ENCODE peak calls at places on chromosomes 11 and 22, in five cellular contexts. K, N, L, P and M are unnamed samples.

GRCh38 chr22:37844904-37845334 is 785 bp upstream of the ANKRD54 start:
- DNase-seq in K (no peak), P (no peak), L (no peak), N (no peak), M (no peak)

GRCh38 chr22:29457730-29458129 is 19.3 kb downstream of the RFPL1 start:
- DNase-seq in L (peak; percentile 77), P (no peak), N (no peak), K (no peak), M (no peak)

GRCh38 chr11:3109921-3110706 is 52.9 kb upstream of the CARS1 start:
- DNase-seq in N (peak; percentile 36), L (peak; percentile 60), K (no peak), P (peak; percentile 77), M (peak; percentile 72)

GRCh38 chr11:76674517-76675400 is 4.2 kb upstream of the LRRC32 start:
- DNase-seq in P (no peak), N (no peak), K (no peak), L (no peak), M (no peak)

GRCh38 chr22:32744560-32744959 is 56.9 kb upstream of the TIMP3 start:
- DNase-seq in K (no peak), P (no peak), L (no peak), N (no peak), M (no peak)

GRCh38 chr22:19715286-19715939 is 1.1 kb downstream of the SEPTIN5 start:
- DNase-seq in K (peak; percentile 13), N (no peak), L (no peak), P (no peak), M (no peak)

GRCh38 chr22:46676479-46676878 is 56.3 kb downstream of the GRAMD4 start:
- DNase-seq in N (no peak), K (no peak), L (no peak), P (no peak), M (no peak)

GRCh38 chr22:44193537-44193896 is 12.8 kb downstream of the PARVG start:
- DNase-seq in N (no peak), K (no peak), P (no peak), L (no peak), M (no peak)

GRCh38 chr11:105619556-105619955 is 9.7 kb downstream of the GRIA4 start:
- DNase-seq in K (no peak), P (no peak), L (no peak), N (no peak), M (no peak)

GRCh38 chr22:46391486-46392136 is 56.1 kb downstream of the TRMU start:
- DNase-seq in K (no peak), P (peak; percentile 66), L (no peak), N (no peak), M (no peak)

GRCh38 chr11:116864531-116864930 is 27.1 kb upstream of the APOA1 start:
- DNase-seq in K (no peak), P (no peak), L (no peak), N (no peak), M (no peak)

GRCh38 chr22:49964136-49964492 is 3.5 kb downstream of the PIM3 start:
- DNase-seq in K (peak; percentile 17), L (no peak), N (peak; percentile 18), P (peak; percentile 62), M (no peak)

GRCh38 chr22:29477919-29478318 is 2.1 kb upstream of the NEFH start:
- DNase-seq in K (no peak), P (no peak), N (no peak), L (no peak), M (no peak)

GRCh38 chr22:37659066-37659896 is 758 bp downstream of the PDXP start:
- DNase-seq in P (no peak), K (no peak), N (peak; percentile 57), L (no peak), M (peak; percentile 72)

GRCh38 chr11:70040869-70041501 is 37.1 kb upstream of the ANO1 start:
- DNase-seq in K (no peak), P (no peak), N (no peak), L (no peak), M (peak; percentile 3)

GRCh38 chr11:73174495-73174791 is 32.3 kb upstream of the FCHSD2 start:
- DNase-seq in N (no peak), P (no peak), L (no peak), K (no peak), M (no peak)

GRCh38 chr11:43908191-43908590 is 27.6 kb downstream of the ALKBH3 start:
- DNase-seq in L (no peak), P (no peak), N (no peak), K (no peak), M (no peak)

GRCh38 chr11:34957606-34958005 is 41.2 kb downstream of the PDHX start:
- DNase-seq in N (no peak), L (no peak), P (no peak), K (no peak), M (no peak)

GRCh38 chr11:62539238-62539925 is 7.2 kb downstream of the AHNAK start:
- DNase-seq in N (no peak), K (peak; percentile 63), L (peak; percentile 56), P (peak; percentile 82), M (no peak)

GRCh38 chr11:5174934-5175333 is 20.4 kb upstream of the OR52A1 start:
- DNase-seq in K (no peak), L (no peak), N (no peak), P (no peak), M (no peak)

GRCh38 chr11:75024068-75024449 is 35.3 kb downstream of the NEU3 start:
- DNase-seq in K (no peak), L (no peak), N (no peak), P (no peak), M (no peak)

GRCh38 chr11:69483696-69484426 is 2.4 kb downstream of the LINC01488 start:
- DNase-seq in P (peak; percentile 59), N (no peak), K (peak; percentile 9), L (no peak), M (no peak)

GRCh38 chr11:843818-844692 is 1.4 kb downstream of the TSPAN4 start:
- DNase-seq in P (peak; percentile 97), N (peak; percentile 76), K (peak; percentile 92), L (peak; percentile 86), M (peak; percentile 97)

GRCh38 chr11:102530558-102530957 is at the start of gene MMP7:
- DNase-seq in K (no peak), P (peak; percentile 68), L (peak; percentile 46), N (no peak), M (no peak)

GRCh38 chr11:31236052-31236652 is 133.4 kb downstream of the DCDC1 start:
- DNase-seq in N (no peak), P (no peak), L (no peak), K (no peak), M (no peak)

GRCh38 chr22:38338772-38339379 is 21.6 kb upstream of the CSNK1E start:
- DNase-seq in L (no peak), N (no peak), P (peak; percentile 15), K (no peak), M (peak; percentile 64)

GRCh38 chr11:46281374-46281831 is 3.9 kb downstream of the CREB3L1 start:
- DNase-seq in N (no peak), L (no peak), K (no peak), P (no peak), M (no peak)

DNA sequence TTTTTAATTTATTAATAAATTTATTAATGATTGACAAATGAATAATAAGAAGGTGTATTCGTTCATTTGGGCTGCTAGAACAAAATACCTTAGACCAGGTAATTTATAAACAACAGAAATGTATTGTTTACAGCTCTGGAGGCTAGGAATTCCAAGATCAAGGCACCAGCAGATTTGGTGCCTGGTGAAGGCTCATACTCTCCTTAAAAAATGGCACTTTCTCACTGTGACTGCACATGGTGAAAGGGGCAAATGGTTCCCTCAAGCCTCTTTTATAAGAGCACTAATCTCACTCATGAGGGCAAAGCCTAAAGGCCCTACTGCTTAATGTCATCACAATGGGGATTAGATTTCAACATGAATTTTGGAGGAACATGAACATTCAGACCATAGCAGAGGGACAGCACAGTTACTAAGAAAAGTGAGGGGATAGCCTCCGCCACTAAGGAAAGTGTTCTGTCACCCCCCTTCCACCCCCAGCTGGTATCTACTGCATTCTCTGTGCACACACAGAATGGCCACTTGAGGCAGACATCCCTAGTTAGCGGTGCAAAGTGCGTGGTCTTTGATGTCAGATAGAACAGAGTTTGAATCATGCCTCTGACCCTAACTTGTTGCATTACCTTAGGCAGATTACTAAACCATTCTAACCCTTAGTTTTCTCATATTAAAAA is 47.2 kb upstream of the CEP295 start:
- DNase-seq in N (no peak), K (no peak), P (no peak), L (peak; percentile 8), M (no peak)
- TF ChIP-seq CTCF in N (no peak), K (no peak), P (no peak), L (peak; percentile 9), M (no peak)

GRCh38 chr11:17075506-17075905 is 2.0 kb downstream of the RPS13 start:
- DNase-seq in P (no peak), L (no peak), N (no peak), K (no peak), M (no peak)
- H3K4me3 ChIP-seq in P (peak overlapping the region; percentile 78), L (peak overlapping the region; percentile 95), N (no peak overlapping the region), K (peak overlapping the region; percentile 100), M (peak overlapping the region; percentile 92)

DNA sequence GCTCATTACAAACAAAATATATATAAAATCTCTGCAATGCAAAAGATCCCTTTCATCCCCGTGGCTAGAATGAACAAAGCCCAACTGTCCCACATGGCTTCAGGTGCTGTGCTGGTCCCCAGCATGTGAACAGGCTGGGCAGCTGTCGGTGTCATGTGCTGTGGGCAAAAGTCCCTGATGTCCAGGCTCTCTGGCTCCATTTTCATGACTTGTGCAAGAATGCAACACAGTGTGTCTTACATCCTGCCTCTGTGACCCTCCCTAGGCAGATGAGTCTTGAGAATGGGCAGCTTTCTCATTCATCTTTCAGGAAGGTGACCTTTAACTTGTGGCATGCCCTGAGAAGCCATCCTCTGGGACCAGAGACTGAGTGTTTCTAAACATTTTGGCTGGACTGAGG is 14.5 kb downstream of the GUCD1 start:
- DNase-seq in K (no peak), N (no peak), L (no peak), P (no peak), M (no peak)
- H3K27ac ChIP-seq in K (no peak overlapping the region), N (no peak overlapping the region), L (no peak overlapping the region), P (no peak overlapping the region), M (no peak overlapping the region)

GRCh38 chr11:29024386-29024785 is 916.2 kb downstream of the METTL15 start:
- DNase-seq in P (no peak), N (no peak), K (no peak), L (no peak), M (no peak)

GRCh38 chr11:29017941-29018340 is 909.8 kb downstream of the METTL15 start:
- DNase-seq in N (no peak), P (no peak), K (no peak), L (no peak), M (no peak)

GRCh38 chr11:29022676-29023075 is 914.5 kb downstream of the METTL15 start:
- DNase-seq in K (no peak), N (no peak), P (no peak), L (no peak), M (no peak)

GRCh38 chr11:29018631-29019030 is 910.4 kb downstream of the METTL15 start:
- DNase-seq in K (no peak), P (no peak), L (peak; percentile 49), N (no peak), M (no peak)

DNA sequence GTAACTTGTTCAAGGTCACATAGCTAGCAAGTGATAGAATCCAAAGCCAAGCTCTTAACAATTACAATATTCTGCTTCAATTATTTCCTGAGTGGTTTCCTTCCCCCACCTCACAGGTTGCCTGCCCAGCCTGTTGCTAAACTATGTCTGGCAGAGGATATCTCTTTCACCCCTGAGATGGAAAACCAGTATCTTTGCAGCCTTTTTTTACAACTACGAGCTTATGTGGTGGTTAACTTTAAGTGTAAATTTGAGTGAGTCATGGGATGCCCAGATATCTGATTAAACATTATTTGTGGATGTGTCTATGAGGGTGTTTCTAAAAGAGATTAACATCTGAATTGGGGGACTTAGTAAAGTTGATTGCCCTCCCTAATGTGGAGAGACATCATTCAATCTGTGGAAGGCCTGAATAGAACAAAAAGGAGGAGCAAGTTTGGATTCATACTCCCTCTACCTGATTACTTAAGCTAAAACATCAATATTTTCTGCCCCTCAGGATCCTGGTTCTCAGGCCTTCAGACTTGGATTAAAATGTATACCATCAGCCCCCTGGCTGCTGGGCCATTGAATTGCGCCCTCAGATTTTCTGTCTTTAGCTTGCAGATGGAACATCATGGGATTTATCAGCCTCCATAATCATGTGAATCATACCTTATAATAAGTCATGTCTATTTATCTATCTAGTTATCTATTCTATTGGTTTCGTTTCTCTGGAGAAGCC is 911.9 kb downstream of the METTL15 start:
- DNase-seq in P (no peak), K (no peak), L (peak; percentile 6), N (no peak), M (no peak)
- TF ChIP-seq CTCF in P (no peak), K (no peak), L (peak; percentile 34), N (peak; percentile 15), M (no peak)